ENCODE peak calls at places on chromosomes 7 and 10, in six cellular contexts. K is lung, Y is kidney epithelial cell, Z is osteocyte, N is HFFc6, B is upper lobe of left lung. T is an unnamed sample.

GRCh38 chr7:44325811-44326241 is 432 bp upstream of the CAMK2B start:
- DNase-seq in K (peak; percentile 22), Y (no peak), Z (no peak), N (no peak), B (no peak), T (no peak)

GRCh38 chr10:100670828-100671479 is 74.4 kb upstream of the PAX2 start:
- DNase-seq in K (no peak), Y (no peak), Z (no peak), N (no peak), B (peak; percentile 93), T (no peak)

GRCh38 chr7:92873776-92874175 is 37.4 kb upstream of the CDK6 start:
- DNase-seq in K (no peak), Y (no peak), Z (no peak), N (no peak), B (no peak), T (no peak)

GRCh38 chr7:114695182-114695581 is 226.7 kb upstream of the MDFIC start:
- DNase-seq in K (no peak), Y (no peak), Z (no peak), N (no peak), B (no peak), T (no peak)

GRCh38 chr10:73773152-73773879 is 8.5 kb upstream of the CHCHD1 start:
- DNase-seq in K (no peak), Y (no peak), Z (no peak), N (no peak), B (no peak), T (no peak)

GRCh38 chr7:10855583-10855982 is 118.1 kb upstream of the PHF14 start:
- DNase-seq in K (no peak), Y (no peak), Z (no peak), N (no peak), B (peak; percentile 59), T (no peak)

GRCh38 chr7:50653997-50654425 is 88.8 kb upstream of the DDC start:
- DNase-seq in K (no peak), Y (no peak), Z (no peak), N (no peak), B (no peak), T (no peak)

GRCh38 chr7:84701524-84702306 is 485.1 kb downstream of the SEMA3D start:
- DNase-seq in K (no peak), Y (peak; percentile 89), Z (no peak), N (peak; percentile 88), B (no peak), T (no peak)

GRCh38 chr10:106711313-106711906 is 453.1 kb downstream of the SORCS1 start:
- DNase-seq in K (peak; percentile 35), Y (no peak), Z (no peak), N (no peak), B (no peak), T (no peak)

GRCh38 chr7:16114633-16115032 is 306.7 kb downstream of the CRPPA start:
- DNase-seq in K (no peak), Y (no peak), Z (no peak), N (peak; percentile 33), B (no peak), T (no peak)

GRCh38 chr7:22854158-22855048 is 31.8 kb upstream of the TOMM7 start:
- DNase-seq in K (peak; percentile 91), Y (no peak), Z (peak; percentile 87), N (peak; percentile 87), B (peak; percentile 95), T (peak; percentile 76)

GRCh38 chr7:101537205-101537604 is 91.9 kb downstream of the MYL10 start:
- DNase-seq in K (no peak), Y (no peak), Z (no peak), N (peak; percentile 22), B (peak; percentile 59), T (no peak)

GRCh38 chr7:23490357-23491131 is 20.3 kb upstream of the IGF2BP3 start:
- DNase-seq in K (no peak), Y (no peak), Z (peak; percentile 82), N (no peak), B (peak; percentile 88), T (no peak)

GRCh38 chr7:133730360-133730759 is 396.8 kb upstream of the LRGUK start:
- DNase-seq in K (no peak), Y (no peak), Z (no peak), N (no peak), B (no peak), T (no peak)

GRCh38 chr7:28627869-28628268 is 215.6 kb downstream of the CREB5 start:
- DNase-seq in K (no peak), Y (no peak), Z (no peak), N (no peak), B (no peak), T (no peak)
- TF ChIP-seq CTCF in K (no peak), Y (no peak), Z (no peak), N (no peak), B (no peak), T (no peak)

GRCh38 chr10:130763491-130763890 is 548.0 kb downstream of the TCERG1L start:
- DNase-seq in K (no peak), Y (no peak), Z (no peak), N (no peak), B (no peak), T (no peak)
- TF ChIP-seq CTCF in K (no peak), Y (no peak), Z (no peak), N (no peak), B (no peak), T (no peak)

DNA sequence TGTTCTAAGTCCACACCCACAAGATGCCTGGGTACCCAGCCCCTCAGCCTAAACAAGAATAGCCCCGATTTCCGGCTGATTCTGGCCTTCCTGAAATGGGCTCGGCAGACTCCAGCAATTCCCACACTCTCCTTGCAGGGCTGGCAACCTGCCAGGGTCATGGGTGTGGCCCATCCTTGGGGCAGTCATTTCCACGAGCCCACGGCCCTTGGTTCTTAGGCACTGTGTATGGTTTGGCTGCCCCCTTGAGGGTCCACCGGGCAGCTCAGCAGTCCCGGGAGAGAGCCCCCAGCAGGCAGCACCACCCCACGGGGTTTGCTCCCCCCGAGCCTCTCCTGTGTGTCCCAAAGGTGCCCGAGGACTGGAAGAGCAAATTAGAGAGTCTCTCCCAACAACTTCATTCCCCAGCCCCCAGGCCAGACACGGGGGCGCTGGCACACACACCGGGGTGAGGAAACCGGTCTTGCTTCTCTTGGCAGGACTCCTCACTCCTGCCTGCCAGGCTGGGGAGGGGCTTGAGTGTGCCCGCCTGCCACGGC is 142.2 kb downstream of the EMX2 start:
- DNase-seq in K (peak; percentile 41), Y (no peak), Z (peak; percentile 88), N (no peak), B (peak; percentile 72), T (no peak)
- TF ChIP-seq CTCF in K (no peak), Y (peak; percentile 50), Z (peak; percentile 53), N (no peak), B (no peak), T (no peak)

GRCh38 chr7:95527033-95527775 is 41.5 kb downstream of the ASB4 start:
- DNase-seq in K (peak; percentile 56), Y (no peak), Z (no peak), N (peak; percentile 37), B (no peak), T (no peak)

GRCh38 chr7:95525503-95525902 is 39.8 kb downstream of the ASB4 start:
- DNase-seq in K (no peak), Y (no peak), Z (no peak), N (no peak), B (no peak), T (no peak)

GRCh38 chr7:95529701-95530100 is 44.0 kb downstream of the ASB4 start:
- DNase-seq in K (no peak), Y (no peak), Z (no peak), N (no peak), B (no peak), T (no peak)

GRCh38 chr7:95526128-95526738 is 40.5 kb downstream of the ASB4 start:
- DNase-seq in K (no peak), Y (no peak), Z (no peak), N (no peak), B (no peak), T (no peak)

DNA sequence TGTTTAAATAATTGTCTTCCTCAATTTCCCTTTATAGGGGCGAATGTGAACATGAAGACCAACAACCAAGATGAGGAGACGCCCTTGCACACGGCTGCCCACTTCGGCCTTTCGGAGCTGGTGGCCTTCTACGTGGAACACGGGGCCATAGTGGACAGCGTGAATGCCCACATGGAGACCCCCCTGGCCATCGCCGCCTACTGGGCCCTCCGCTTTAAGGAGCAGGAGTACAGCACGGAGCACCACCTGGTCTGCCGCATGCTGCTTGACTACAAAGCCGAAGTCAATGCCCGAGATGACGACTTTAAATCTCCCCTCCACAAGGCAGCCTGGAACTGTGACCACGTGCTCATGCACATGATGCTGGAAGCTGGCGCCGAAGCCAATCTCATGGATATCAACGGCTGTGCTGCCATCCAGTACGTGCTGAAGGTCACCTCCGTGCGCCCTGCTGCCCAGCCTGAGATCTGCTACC is 42.1 kb downstream of the ASB4 start:
- DNase-seq in K (no peak), Y (no peak), Z (no peak), N (no peak), B (peak; percentile 35), T (no peak)
- TF ChIP-seq CTCF in K (no peak), Y (no peak), Z (no peak), N (peak; percentile 51), B (no peak), T (no peak)

T was measured in type B pancreatic cell.